ENCODE peak calls at places on chromosome 20, in six cellular contexts. D is tibial nerve, Q is GM12891, M is IMR-90, V is heart left ventricle, N is sigmoid colon. L is an unnamed sample.

GRCh38 chr20:22055981-22056380 is 350.5 kb downstream of the PAX1 start:
- DNase-seq in D (no peak), Q (no peak), M (no peak), V (no peak), N (no peak), L (no peak)

GRCh38 chr20:58875541-58876134 is 23.1 kb downstream of the GNAS start:
- DNase-seq in D (no peak), Q (no peak), M (peak; percentile 78), V (no peak), N (no peak), L (peak; percentile 90)

GRCh38 chr20:34825530-34826362 is at the start of gene NCOA6:
- DNase-seq in D (peak; percentile 81), Q (peak; percentile 69), M (peak; percentile 74), V (peak; percentile 92), N (peak; percentile 94), L (peak; percentile 85)

GRCh38 chr20:24761220-24762065 is 187.6 kb upstream of the CST7 start:
- DNase-seq in D (no peak), Q (no peak), M (no peak), V (no peak), N (no peak), L (no peak)

GRCh38 chr20:21796059-21796458 is 90.6 kb downstream of the PAX1 start:
- DNase-seq in D (no peak), Q (no peak), M (no peak), V (no peak), N (no peak), L (no peak)

GRCh38 chr20:10724774-10725173 is 51.0 kb upstream of the JAG1 start:
- DNase-seq in D (no peak), Q (no peak), M (no peak), V (no peak), N (no peak), L (no peak)

GRCh38 chr20:40991181-40991889 is 37.3 kb upstream of the TOP1 start:
- DNase-seq in D (peak; percentile 50), Q (peak; percentile 62), M (no peak), V (no peak), N (peak; percentile 61), L (no peak)

GRCh38 chr20:7302256-7302655 is 534.8 kb downstream of the BMP2 start:
- DNase-seq in D (no peak), Q (no peak), M (no peak), V (no peak), N (no peak), L (no peak)

GRCh38 chr20:46070215-46070910 is 19.4 kb downstream of the NCOA5 start:
- DNase-seq in D (no peak), Q (no peak), M (peak; percentile 86), V (no peak), N (no peak), L (no peak)

GRCh38 chr20:44973053-44973452 is 6.7 kb downstream of the STK4 start:
- DNase-seq in D (no peak), Q (no peak), M (no peak), V (no peak), N (no peak), L (peak; percentile 24)

GRCh38 chr20:52746768-52747167 is 225.4 kb upstream of the TSHZ2 start:
- DNase-seq in D (no peak), Q (no peak), M (no peak), V (no peak), N (no peak), L (no peak)

GRCh38 chr20:22462975-22463914 is 121.1 kb downstream of the FOXA2 start:
- DNase-seq in D (no peak), Q (no peak), M (no peak), V (no peak), N (no peak), L (no peak)

GRCh38 chr20:20205141-20205861 is 153.0 kb downstream of the CFAP61 start:
- DNase-seq in D (no peak), Q (no peak), M (no peak), V (no peak), N (no peak), L (no peak)

GRCh38 chr20:15339264-15339663 is 1001.9 kb upstream of the FLRT3 start:
- DNase-seq in D (no peak), Q (no peak), M (no peak), V (no peak), N (no peak), L (no peak)

GRCh38 chr20:5551621-5552020 is 198.6 kb upstream of the SHLD1 start:
- DNase-seq in D (no peak), Q (no peak), M (no peak), V (no peak), N (no peak), L (no peak)

GRCh38 chr20:5552154-5552553 is 198.0 kb upstream of the SHLD1 start:
- DNase-seq in D (no peak), Q (no peak), M (no peak), V (no peak), N (no peak), L (no peak)

GRCh38 chr20:5549200-5549599 is 201.0 kb upstream of the SHLD1 start:
- DNase-seq in D (no peak), Q (no peak), M (peak; percentile 19), V (no peak), N (no peak), L (no peak)

GRCh38 chr20:5553194-5553815 is 196.9 kb upstream of the SHLD1 start:
- DNase-seq in D (no peak), Q (no peak), M (no peak), V (no peak), N (no peak), L (no peak)

GRCh38 chr20:5550738-5551529 is 199.3 kb upstream of the SHLD1 start:
- DNase-seq in D (no peak), Q (no peak), M (no peak), V (no peak), N (no peak), L (no peak)
- TF ChIP-seq POLR2A in D (no peak), Q (no peak), M (no peak), V (no peak), N (no peak), L (no peak)

GRCh38 chr20:13009682-13010406 is 1.1 kb downstream of the SPTLC3 start:
- DNase-seq in D (peak; percentile 66), Q (peak; percentile 17), M (peak; percentile 96), V (peak; percentile 38), N (peak; percentile 65), L (peak; percentile 35)

GRCh38 chr20:13007596-13007995 is 1.2 kb upstream of the SPTLC3 start:
- DNase-seq in D (no peak), Q (no peak), M (no peak), V (no peak), N (no peak), L (no peak)

GRCh38 chr20:13012886-13013285 is 4.1 kb downstream of the SPTLC3 start:
- DNase-seq in D (no peak), Q (no peak), M (no peak), V (no peak), N (no peak), L (no peak)

GRCh38 chr20:13006825-13007224 is 1.9 kb upstream of the SPTLC3 start:
- DNase-seq in D (no peak), Q (no peak), M (peak; percentile 89), V (no peak), N (no peak), L (no peak)

GRCh38 chr20:13008761-13009681 is at the start of gene SPTLC3:
- DNase-seq in D (peak; percentile 51), Q (no peak), M (peak; percentile 36), V (peak; percentile 22), N (peak; percentile 73), L (no peak)
- TF ChIP-seq POLR2A in D (no peak), Q (no peak), M (no peak), V (no peak), N (no peak), L (no peak)

GRCh38 chr20:50932016-50932338 is 740 bp upstream of the ADNP start:
- DNase-seq in D (no peak), Q (no peak), M (no peak), V (no peak), N (no peak), L (no peak)

GRCh38 chr20:50932881-50933280 is 1.6 kb upstream of the ADNP start:
- DNase-seq in D (no peak), Q (no peak), M (peak; percentile 64), V (no peak), N (no peak), L (no peak)

GRCh38 chr20:50930139-50931047 is 844 bp downstream of the ADNP start:
- DNase-seq in D (no peak), Q (no peak), M (no peak), V (peak; percentile 32), N (no peak), L (no peak)

GRCh38 chr20:50931048-50931305 is 260 bp downstream of the ADNP start:
- DNase-seq in D (no peak), Q (peak; percentile 25), M (no peak), V (no peak), N (no peak), L (no peak)

DNA sequence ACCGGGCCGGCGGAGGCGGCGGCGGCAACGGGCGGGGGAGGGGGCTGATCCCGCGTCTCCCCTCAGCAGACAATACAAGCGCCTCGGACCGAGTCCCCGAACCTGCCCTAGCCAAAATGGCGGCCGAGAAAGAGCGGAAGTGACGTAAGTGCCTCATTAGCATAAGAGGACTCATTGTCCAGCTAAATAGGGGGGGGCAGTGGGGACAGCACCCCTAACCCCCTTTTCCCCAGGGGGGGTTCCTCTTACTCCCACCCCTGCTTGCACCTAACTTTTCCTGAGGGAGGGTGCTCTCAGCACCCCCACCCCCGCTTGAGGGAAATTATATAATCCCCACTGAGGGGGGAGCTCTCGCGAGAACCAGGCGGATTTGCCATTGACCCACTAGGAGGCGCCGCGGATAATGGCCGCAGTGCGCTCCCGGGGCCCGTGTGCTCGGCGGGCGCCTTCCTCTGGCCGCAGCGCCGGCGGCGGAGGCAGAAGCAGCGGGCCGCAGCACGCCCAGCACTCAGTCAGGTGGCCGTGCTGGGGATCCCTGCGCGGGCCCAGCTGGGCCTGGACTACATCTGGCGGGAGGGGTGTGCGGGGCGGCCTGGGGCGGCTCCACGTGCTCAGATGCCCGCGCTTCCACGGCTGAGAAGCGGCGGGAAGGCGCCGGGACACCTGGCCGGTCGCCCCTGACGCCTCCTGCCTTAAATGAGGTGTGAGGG is at the start of gene ADNP:
- DNase-seq in D (peak; percentile 92), Q (peak; percentile 56), M (peak; percentile 86), V (peak; percentile 93), N (peak; percentile 96), L (peak; percentile 56)
- TF ChIP-seq POLR2A in D (peak; percentile 48), Q (peak; percentile 87), M (peak; percentile 83), V (peak; percentile 56), N (peak; percentile 52), L (peak; percentile 49)

DNA sequence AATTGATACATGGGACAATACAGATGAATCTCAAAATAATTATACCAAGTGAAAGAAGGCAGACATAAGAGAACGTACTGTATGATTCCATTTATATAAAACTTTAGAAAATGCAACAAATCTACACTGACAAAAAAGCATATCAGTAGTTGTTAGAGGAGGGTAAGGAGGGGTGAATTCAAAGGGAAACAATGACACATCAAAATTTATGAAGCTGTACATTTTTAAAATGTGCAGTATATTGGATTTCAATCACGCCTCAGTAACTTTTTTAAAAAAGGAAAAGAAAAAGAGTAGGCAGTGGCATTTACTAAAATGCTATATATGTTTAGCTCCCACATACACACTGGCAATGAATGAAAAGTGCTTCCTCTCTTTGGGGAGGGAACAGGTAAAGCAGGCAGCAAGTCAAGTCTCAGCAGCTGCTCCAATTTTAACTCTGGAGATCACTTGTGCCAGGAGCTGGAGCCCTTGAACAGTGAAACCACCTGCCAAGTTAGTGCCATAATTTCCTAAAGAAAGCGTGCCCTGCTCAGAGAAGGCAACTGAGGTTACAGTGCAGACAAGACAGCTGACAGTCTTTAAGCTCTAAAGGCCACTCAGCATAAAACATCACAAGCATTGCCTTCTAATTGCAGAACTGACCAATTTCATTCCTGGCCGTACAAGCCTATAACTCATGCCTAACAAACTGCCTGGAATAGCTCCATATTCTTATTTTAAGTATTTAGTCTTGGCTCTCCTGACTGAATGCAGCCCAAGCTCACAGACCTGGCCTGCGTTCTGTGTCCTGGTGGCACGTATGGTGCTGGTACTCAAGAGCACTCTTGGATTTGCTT is 10.9 kb downstream of the FKBP1A start:
- DNase-seq in D (no peak), Q (no peak), M (peak; percentile 63), V (no peak), N (no peak), L (no peak)
- TF ChIP-seq POLR2A in D (no peak), Q (no peak), M (no peak), V (no peak), N (no peak), L (no peak)